ENCODE peak calls at places on chromosomes 6 and 20, in six cellular contexts. C is K562, V is HepG2, E is WTC11, T is endothelial cell of umbilical vein, F is H1. R is an unnamed sample.
A peak's percentile ranks its signal among the peaks of the same experiment; 100 is the strongest.

GRCh38 chr6:55841341-55841740 is 34.0 kb downstream of the BMP5 start:
- DNase-seq in C (no peak), V (no peak), T (no peak), F (no peak), E (no peak), R (no peak)

GRCh38 chr20:37007898-37008649 is 56.6 kb upstream of the SAMHD1 start:
- DNase-seq in E (no peak), F (no peak), T (peak; percentile 42), C (no peak), V (peak; percentile 40), R (peak; percentile 45)

GRCh38 chr6:149231786-149232185 is 85.7 kb upstream of the TAB2 start:
- DNase-seq in C (no peak), E (no peak), F (no peak), V (no peak), T (no peak), R (no peak)

GRCh38 chr6:154848580-154848979 is 115.4 kb downstream of the SCAF8 start:
- DNase-seq in E (no peak), C (no peak), F (no peak), T (peak; percentile 75), V (no peak), R (no peak)

GRCh38 chr6:143236151-143236788 is 175.6 kb downstream of the AIG1 start:
- DNase-seq in C (no peak), V (no peak), T (no peak), E (peak; percentile 17), F (no peak), R (peak; percentile 1)

GRCh38 chr6:127266892-127267741 is 453 bp downstream of the RNF146 start:
- DNase-seq in V (no peak), F (peak; percentile 1), C (peak; percentile 70), E (peak; percentile 63), T (peak; percentile 79), R (peak; percentile 54)

GRCh38 chr6:36546664-36546957 is 668 bp downstream of the STK38 start:
- DNase-seq in C (no peak), E (no peak), V (no peak), T (peak; percentile 66), F (no peak), R (no peak)

GRCh38 chr6:43334466-43335095 is 26.0 kb upstream of the CRIP3 start:
- DNase-seq in C (peak; percentile 56), E (no peak), F (peak; percentile 21), T (peak; percentile 66), V (peak; percentile 66), R (peak; percentile 62)

GRCh38 chr6:6008648-6009421 is 2.1 kb upstream of the NRN1 start:
- DNase-seq in E (peak; percentile 83), V (peak; percentile 23), C (peak; percentile 93), T (peak; percentile 86), F (no peak), R (peak; percentile 68)

GRCh38 chr6:154213782-154214181 is 142.8 kb downstream of the IPCEF1 start:
- DNase-seq in F (no peak), E (no peak), C (no peak), T (no peak), V (no peak), R (no peak)

GRCh38 chr6:96980142-96980541 is 55.6 kb downstream of the KLHL32 start:
- DNase-seq in F (no peak), E (no peak), T (no peak), C (no peak), V (no peak), R (no peak)

GRCh38 chr6:33112148-33112547 is 36.4 kb downstream of the HLA-DPB1 start:
- DNase-seq in E (no peak), V (peak; percentile 23), C (peak; percentile 59), T (peak; percentile 78), F (no peak), R (no peak)

GRCh38 chr6:79913369-79913768 is 34.0 kb downstream of the ELOVL4 start:
- DNase-seq in C (no peak), F (no peak), T (peak; percentile 7), V (no peak), E (no peak), R (no peak)

GRCh38 chr6:121647905-121648304 is 212.5 kb downstream of the GJA1 start:
- DNase-seq in V (no peak), F (no peak), C (no peak), E (no peak), T (peak; percentile 81), R (no peak)

GRCh38 chr20:38031957-38032356 is 1.3 kb downstream of the TTI1 start:
- DNase-seq in T (no peak), V (no peak), C (no peak), E (no peak), F (no peak), R (no peak)

GRCh38 chr6:75326557-75327258 is 42.1 kb upstream of the TMEM30A start:
- DNase-seq in E (no peak), T (no peak), C (no peak), F (no peak), V (no peak), R (peak; percentile 5)

GRCh38 chr6:121959501-121959900 is 440.0 kb upstream of the HSF2 start:
- DNase-seq in F (no peak), C (no peak), E (no peak), T (peak; percentile 32), V (no peak), R (no peak)

GRCh38 chr6:169981969-169982368 is 230.5 kb downstream of the ERMARD start:
- DNase-seq in V (no peak), E (no peak), T (no peak), C (no peak), F (no peak), R (no peak)

GRCh38 chr20:33630507-33630906 is 31.6 kb upstream of the C20orf144 start:
- DNase-seq in F (no peak), C (no peak), E (no peak), T (no peak), V (no peak), R (no peak)

GRCh38 chr6:82870582-82871172 is 195.0 kb downstream of the UBE3D start:
- DNase-seq in F (no peak), C (no peak), E (no peak), T (no peak), V (no peak), R (no peak)

GRCh38 chr6:44265003-44265842 is at the start of gene NFKBIE:
- DNase-seq in E (peak; percentile 97), V (peak; percentile 85), T (peak; percentile 92), C (peak; percentile 99), F (no peak), R (peak; percentile 84)

DNA sequence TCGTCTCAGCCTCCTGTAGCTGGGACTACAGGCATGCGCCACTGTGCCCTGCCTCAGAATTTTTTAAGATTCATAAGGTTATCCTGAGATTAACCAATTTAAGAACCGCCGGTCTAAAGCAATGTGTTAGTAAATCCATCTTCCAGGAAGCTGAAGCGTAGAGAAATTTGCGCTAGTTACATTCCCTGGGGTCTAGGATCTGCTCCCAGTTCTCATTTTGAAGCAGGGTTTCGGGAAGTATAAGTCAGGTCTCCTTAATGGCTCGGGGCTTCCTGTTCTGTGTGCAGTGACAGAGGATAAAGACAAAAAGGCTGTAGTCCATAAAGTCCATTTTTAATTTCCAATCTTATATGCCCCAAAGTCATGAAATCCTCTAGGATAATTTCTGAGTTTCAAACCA is 326.3 kb downstream of the PRL start:
- DNase-seq in T (peak; percentile 34), C (no peak), V (no peak), F (no peak), E (no peak), R (no peak)
- TF ChIP-seq JUN in T (no peak), C (no peak), V (no peak), F (no peak), E (no peak), R (no peak)

DNA sequence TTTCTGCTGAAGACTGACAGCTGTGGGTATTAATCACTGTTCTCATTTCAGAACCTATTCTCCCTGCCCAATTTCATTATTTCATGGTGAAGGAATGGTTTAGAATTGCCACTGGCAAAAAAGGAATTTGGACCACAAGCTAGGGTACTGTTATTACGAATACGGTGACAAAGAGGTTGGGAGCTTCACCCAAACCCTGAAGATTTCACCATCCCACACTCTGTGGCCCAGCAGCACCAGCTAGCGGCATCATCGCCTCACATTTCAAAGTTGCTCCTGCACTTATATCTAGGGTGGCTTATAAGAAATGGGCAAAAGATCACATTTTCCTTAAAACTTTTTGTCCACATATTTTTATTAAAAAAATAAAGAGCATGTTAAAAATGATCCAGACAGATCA is 236.1 kb downstream of the SYNDIG1 start:
- DNase-seq in E (no peak), V (no peak), F (no peak), C (no peak), T (no peak), R (no peak)
- TF ChIP-seq MAX in E (no peak), V (no peak), F (no peak), C (no peak), T (no peak), R (no peak)

DNA sequence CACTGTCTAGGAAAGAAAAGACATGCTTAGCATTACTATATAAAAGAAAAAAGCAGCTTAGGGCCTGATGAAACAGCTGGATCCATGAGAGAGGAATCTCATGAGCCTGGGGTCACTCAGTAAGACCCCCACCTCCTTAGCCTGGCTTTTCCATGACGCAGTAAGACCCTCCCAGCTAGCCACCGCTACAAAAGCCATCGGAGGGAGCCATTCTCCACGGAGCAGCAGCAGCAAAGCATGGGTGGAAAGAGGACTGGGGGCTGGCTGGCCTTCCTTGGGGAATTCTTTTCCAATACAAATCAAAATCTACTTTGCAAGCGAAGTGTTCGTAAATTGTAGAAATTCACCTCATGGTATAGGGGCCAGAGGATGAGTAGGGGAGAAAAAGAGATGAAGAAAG is 91.8 kb downstream of the SOD2 start:
- DNase-seq in C (no peak), T (no peak), V (no peak), F (no peak), E (no peak), R (no peak)
- TF ChIP-seq CTCF in C (no peak), T (no peak), V (no peak), F (peak; percentile 2), E (no peak), R (no peak)

GRCh38 chr6:13811627-13812358 is 2.6 kb downstream of the MCUR1 start:
- DNase-seq in V (no peak), E (no peak), F (no peak), T (no peak), C (no peak), R (no peak)
- TF ChIP-seq JUN in V (no peak), E (no peak), F (no peak), T (no peak), C (no peak), R (no peak)

GRCh38 chr6:147131728-147132127 is 72.5 kb upstream of the STXBP5 start:
- DNase-seq in F (no peak), E (no peak), V (no peak), T (no peak), C (no peak), R (peak; percentile 8)
- TF ChIP-seq MAX in F (no peak), E (no peak), V (no peak), T (no peak), C (no peak), R (no peak)

DNA sequence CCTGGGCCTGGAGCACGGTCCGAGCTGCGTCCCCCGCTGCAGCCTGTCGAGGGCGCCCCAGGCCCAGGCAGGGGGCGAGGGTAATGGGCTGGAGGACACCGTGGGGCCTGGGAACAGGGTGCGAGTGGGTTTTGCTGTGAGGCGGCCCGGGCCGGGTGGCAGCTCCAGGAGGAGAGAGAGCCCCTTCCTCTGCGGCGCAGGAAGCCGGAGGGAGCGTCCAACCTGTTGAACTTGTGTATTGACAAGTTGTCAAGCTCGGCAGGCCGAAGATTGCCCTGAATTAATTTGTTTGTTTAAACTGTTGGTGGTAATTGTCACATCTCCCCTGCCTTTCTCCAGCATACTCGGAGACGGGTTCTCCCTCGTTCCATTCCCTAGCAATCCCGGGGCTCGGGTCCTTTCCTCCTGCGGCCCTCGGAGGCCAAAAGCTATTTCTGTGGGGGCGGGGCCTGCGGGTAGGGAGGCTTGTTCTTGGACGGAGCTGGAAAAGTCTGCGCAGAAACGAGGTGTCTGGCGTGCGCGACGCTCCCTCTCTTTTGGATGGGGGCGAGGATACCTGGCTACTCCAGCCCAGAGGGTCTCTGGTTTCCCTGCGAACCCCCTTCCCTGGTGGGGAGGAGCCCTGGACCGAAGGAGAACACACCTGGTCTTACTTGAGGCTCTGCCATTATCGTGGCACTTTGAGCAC is 9.9 kb downstream of the NR2E1 start:
- DNase-seq in F (no peak), E (peak; percentile 56), T (no peak), V (no peak), C (peak; percentile 52), R (no peak)
- TF ChIP-seq CTCF in F (peak; percentile 78), E (peak; percentile 25), T (peak; percentile 28), V (peak; percentile 95), C (peak; percentile 68), R (no peak)